ENCODE peak calls at places on chromosomes 6 and 20, in seven cellular contexts. Q, Y, M, O, S, E and V are unnamed samples.

GRCh38 chr6:89310929-89311328 is 4.2 kb downstream of the GABRR2 start:
- DNase-seq in Y (no peak), S (peak; percentile 49), O (no peak), M (no peak), Q (no peak), E (no peak), V (no peak)

GRCh38 chr6:165222315-165223025 is 86.9 kb downstream of the C6orf118 start:
- DNase-seq in S (no peak), Q (no peak), E (no peak), Y (no peak), M (no peak), O (no peak), V (no peak)

GRCh38 chr6:163904161-163904560 is 489.6 kb downstream of the QKI start:
- DNase-seq in Y (no peak), O (no peak), Q (no peak), S (peak; percentile 58), E (no peak), M (no peak), V (no peak)

GRCh38 chr6:89483111-89483720 is 50.3 kb downstream of the ANKRD6 start:
- DNase-seq in S (peak; percentile 80), Q (no peak), M (peak; percentile 62), Y (no peak), O (no peak), E (no peak), V (peak; percentile 13)

GRCh38 chr20:58649288-58650180 is 1.5 kb upstream of the STX16 start:
- DNase-seq in M (no peak), E (no peak), Y (peak; percentile 40), O (no peak), Q (no peak), S (no peak), V (no peak)

GRCh38 chr20:23879811-23880374 is 345 bp upstream of the CST5 start:
- DNase-seq in Q (no peak), E (no peak), M (no peak), O (no peak), Y (no peak), S (no peak), V (no peak)

GRCh38 chr6:135983720-135984343 is 132.3 kb downstream of the PDE7B start:
- DNase-seq in Q (no peak), S (peak; percentile 92), M (no peak), Y (no peak), E (no peak), O (no peak), V (no peak)

GRCh38 chr6:169787797-169788196 is 36.4 kb downstream of the ERMARD start:
- DNase-seq in S (no peak), M (no peak), O (no peak), Q (no peak), Y (no peak), E (no peak), V (no peak)

GRCh38 chr20:3165473-3166337 is 6.0 kb upstream of the FASTKD5 start:
- DNase-seq in M (peak; percentile 81), E (peak; percentile 95), S (peak; percentile 16), Y (no peak), Q (no peak), O (no peak), V (peak; percentile 91)

GRCh38 chr6:39865011-39865888 is 69.0 kb downstream of the MOCS1 start:
- DNase-seq in E (peak; percentile 29), O (peak; percentile 79), Q (peak; percentile 33), Y (peak; percentile 5), S (peak; percentile 30), M (peak; percentile 10), V (no peak)

GRCh38 chr20:5770240-5770986 is 20.2 kb downstream of the SHLD1 start:
- DNase-seq in S (no peak), E (no peak), Y (no peak), O (no peak), M (no peak), Q (no peak), V (no peak)

GRCh38 chr6:30787954-30788353 is 43.6 kb upstream of the IER3 start:
- DNase-seq in O (no peak), Q (no peak), E (no peak), Y (no peak), S (no peak), M (no peak), V (no peak)

GRCh38 chr6:157571269-157571668 is 190.3 kb downstream of the ZDHHC14 start:
- DNase-seq in Q (no peak), Y (no peak), O (no peak), M (no peak), E (no peak), S (no peak), V (no peak)

GRCh38 chr6:33313709-33314514 is at the start of gene TAPBP:
- DNase-seq in Y (peak; percentile 88), S (peak; percentile 56), M (peak; percentile 23), O (peak; percentile 80), E (peak; percentile 50), Q (peak; percentile 68), V (peak; percentile 73)

GRCh38 chr6:50850223-50850751 is 31.6 kb downstream of the TFAP2B start:
- DNase-seq in O (no peak), Y (no peak), S (no peak), E (peak; percentile 44), M (peak; percentile 55), Q (peak; percentile 76), V (peak; percentile 46)

GRCh38 chr20:47740225-47741184 is 44.8 kb downstream of the SULF2 start:
- DNase-seq in M (peak; percentile 15), Q (peak; percentile 33), S (no peak), Y (no peak), O (no peak), E (no peak), V (no peak)

GRCh38 chr6:53347921-53348435 is 772 bp downstream of the ELOVL5 start:
- DNase-seq in M (peak; percentile 20), O (peak; percentile 68), Y (peak; percentile 57), S (peak; percentile 70), Q (peak; percentile 59), E (peak; percentile 63), V (peak; percentile 93)

GRCh38 chr20:2911200-2911599 is 37.9 kb downstream of the PTPRA start:
- DNase-seq in E (no peak), Y (no peak), Q (no peak), S (peak; percentile 23), M (no peak), O (no peak), V (no peak)

GRCh38 chr20:62540504-62540903 is 64.7 kb upstream of the GATA5 start:
- DNase-seq in O (no peak), Q (no peak), S (no peak), Y (no peak), M (no peak), E (no peak), V (no peak)